ENCODE peak calls at places on chromosomes 4 and X, in ten cellular contexts. E is activated CD4-positive, alpha-beta T cell treated with anti-CD3 and anti-CD28 coated beads, Interleukin-2, amount 50 U/mL, for 24 hours; N is neural progenitor cell; D is occipital lobe; I is Caco-2; H is nephron progenitor cell; S is CD4-positive, alpha-beta memory T cell; X is ELR; U is T-helper 1 cell; P is stimulated activated CD8-positive, alpha-beta memory T cell treated with anti-CD3 and anti-CD28 coated beads, Interleukin-2, amount 100 ng/mL, for 48 hours. F is an unnamed sample.

GRCh38 chr4:108155373-108155772 is 13.4 kb downstream of the LEF1 start:
- DNase-seq in D (no peak), H (no peak), S (peak), I (no peak), E (no peak), U (no peak), N (peak), X (peak), P (no peak), F (no peak)

GRCh38 chrX:119496521-119496829 is 28.2 kb downstream of the SLC25A5 start:
- DNase-seq in H (no peak), X (no peak), E (no peak), I (no peak), U (no peak), N (no peak), P (no peak), S (no peak), D (no peak), F (no peak)

GRCh38 chr4:87209182-87209581 is 11.2 kb downstream of the KLHL8 start:
- DNase-seq in P (no peak), D (no peak), X (no peak), S (no peak), N (no peak), I (no peak), E (no peak), U (no peak), H (no peak), F (no peak)

GRCh38 chrX:19602866-19603620 is 87.7 kb upstream of the MAP3K15 start:
- DNase-seq in P (no peak), D (no peak), S (no peak), N (no peak), I (no peak), H (no peak), X (peak), U (no peak), E (no peak), F (no peak)

GRCh38 chr4:149709640-149710039 is 106.0 kb downstream of the IQCM start:
- DNase-seq in X (peak), P (no peak), N (no peak), S (no peak), U (no peak), E (no peak), I (no peak), D (no peak), H (no peak), F (no peak)

GRCh38 chr4:161188578-161188977 is 975.2 kb downstream of the FSTL5 start:
- DNase-seq in I (no peak), H (no peak), E (no peak), P (no peak), S (no peak), U (no peak), N (no peak), X (no peak), D (no peak), F (no peak)

GRCh38 chr4:100907465-100908454 is 389.9 kb upstream of the EMCN start:
- DNase-seq in H (no peak), U (no peak), P (no peak), E (no peak), I (no peak), D (no peak), N (no peak), X (peak), S (no peak), F (no peak)

GRCh38 chr4:5014007-5014682 is 5.1 kb downstream of the CYTL1 start:
- DNase-seq in E (no peak), U (no peak), P (no peak), H (no peak), N (no peak), I (no peak), S (no peak), X (no peak), D (no peak), F (no peak)

GRCh38 chrX:19554786-19555185 is 39.5 kb upstream of the MAP3K15 start:
- DNase-seq in U (peak), N (no peak), H (no peak), E (peak), I (no peak), X (peak), D (no peak), P (no peak), S (peak), F (no peak)

GRCh38 chr4:107863850-107864371 is 39.2 kb downstream of the SGMS2 start:
- DNase-seq in I (no peak), E (peak), D (peak), X (peak), U (no peak), S (no peak), N (no peak), P (no peak), H (no peak), F (no peak)

GRCh38 chrX:103552236-103552635 is 32.9 kb upstream of the RAB40A start:
- DNase-seq in P (no peak), H (no peak), N (no peak), E (no peak), D (no peak), U (no peak), S (no peak), X (no peak), I (no peak), F (no peak)

GRCh38 chrX:40434443-40434842 is 146.3 kb upstream of the ATP6AP2 start:
- DNase-seq in I (no peak), S (no peak), D (no peak), P (no peak), X (no peak), H (no peak), N (no peak), E (no peak), U (no peak), F (no peak)

GRCh38 chr4:103032575-103032974 is 13.1 kb upstream of the SLC9B1 start:
- DNase-seq in S (no peak), X (peak), N (peak), E (no peak), I (peak), D (no peak), P (no peak), U (peak), H (no peak), F (no peak)

GRCh38 chr4:26404597-26405323 is 83.9 kb downstream of the RBPJ start:
- DNase-seq in S (no peak), P (no peak), D (no peak), E (no peak), U (no peak), H (no peak), I (no peak), X (no peak), N (no peak), F (no peak)

GRCh38 chr4:55625835-55626234 is 10.3 kb downstream of the NMU start:
- DNase-seq in I (no peak), X (no peak), P (no peak), S (no peak), D (no peak), N (no peak), E (no peak), U (no peak), H (no peak), F (no peak)

GRCh38 chr4:1084796-1085403 is 28.5 kb downstream of the RNF212 start:
- DNase-seq in D (no peak), N (no peak), U (no peak), I (no peak), E (no peak), H (no peak), P (no peak), S (no peak), X (no peak), F (no peak)

GRCh38 chr4:89434364-89434988 is 126.9 kb upstream of the GPRIN3 start:
- DNase-seq in D (no peak), N (peak), H (no peak), E (peak), I (no peak), S (no peak), P (no peak), X (peak), U (peak), F (no peak)

GRCh38 chr4:24003926-24004325 is 114.1 kb upstream of the PPARGC1A start:
- DNase-seq in D (no peak), S (no peak), X (no peak), P (no peak), E (no peak), U (no peak), H (no peak), N (no peak), I (no peak), F (no peak)

GRCh38 chr4:2934077-2934812 is 29.0 kb downstream of the NOP14 start:
- DNase-seq in X (peak), H (peak), U (peak), E (no peak), D (no peak), S (peak), N (peak), P (no peak), I (peak), F (no peak)

GRCh38 chr4:75344915-75345314 is 169.3 kb downstream of the RCHY1 start:
- DNase-seq in E (no peak), N (no peak), H (no peak), I (no peak), D (no peak), X (peak), P (no peak), S (no peak), U (no peak), F (no peak)

GRCh38 chr4:156654410-156654809 is 317.2 kb downstream of the PDGFC start:
- DNase-seq in U (no peak), X (no peak), N (no peak), S (no peak), I (no peak), H (no peak), E (no peak), D (no peak), P (no peak), F (no peak)

GRCh38 chr4:122700178-122700725 is 32.3 kb upstream of the BBS12 start:
- DNase-seq in X (peak), U (no peak), E (no peak), D (no peak), H (no peak), S (no peak), I (no peak), N (no peak), P (no peak), F (no peak)

GRCh38 chr4:40124690-40125089 is 68.0 kb downstream of the N4BP2 start:
- DNase-seq in U (peak), P (no peak), D (no peak), S (peak), H (no peak), N (no peak), E (no peak), X (no peak), I (no peak), F (no peak)

GRCh38 chr4:80206111-80206510 is 8.8 kb downstream of the PRDM8 start:
- DNase-seq in N (no peak), I (no peak), S (no peak), P (no peak), X (no peak), U (no peak), D (no peak), H (no peak), E (no peak), F (no peak)

GRCh38 chrX:71619193-71619592 is 882 bp upstream of the CXCR3 start:
- DNase-seq in E (peak), N (no peak), H (no peak), U (peak), X (no peak), D (no peak), P (no peak), I (no peak), S (peak), F (no peak)

GRCh38 chr4:3362431-3363287 is 69.8 kb downstream of the RGS12 start:
- DNase-seq in N (no peak), E (no peak), D (no peak), I (no peak), S (no peak), X (no peak), P (no peak), U (no peak), H (no peak), F (no peak)

GRCh38 chr4:142719854-142720541 is 126.1 kb downstream of the INPP4B start:
- DNase-seq in I (no peak), U (peak), D (no peak), N (peak), P (no peak), X (peak), E (peak), S (no peak), H (no peak), F (no peak)

GRCh38 chrX:24528605-24529004 is 63.5 kb downstream of the PDK3 start:
- DNase-seq in X (no peak), H (no peak), S (no peak), N (peak), U (no peak), I (no peak), P (no peak), E (no peak), D (no peak), F (no peak)

GRCh38 chrX:41445781-41446358 is 1.3 kb upstream of the NYX start:
- DNase-seq in D (no peak), X (no peak), H (no peak), E (no peak), P (no peak), U (no peak), N (no peak), I (no peak), S (no peak), F (no peak)

GRCh38 chr4:142984871-142985585 is 138.9 kb upstream of the INPP4B start:
- DNase-seq in S (no peak), E (no peak), P (no peak), H (no peak), D (no peak), X (peak), U (no peak), I (no peak), N (peak), F (no peak)

GRCh38 chr4:89482926-89483595 is 175.5 kb upstream of the GPRIN3 start:
- DNase-seq in S (no peak), E (no peak), X (peak), N (no peak), D (no peak), I (no peak), U (no peak), P (no peak), H (no peak), F (no peak)

GRCh38 chr4:161280929-161281328 is 882.9 kb downstream of the FSTL5 start:
- DNase-seq in E (no peak), N (no peak), D (no peak), U (no peak), H (no peak), I (no peak), S (no peak), X (no peak), P (no peak), F (no peak)

GRCh38 chrX:31547816-31548215 is 476.0 kb upstream of the FTHL17 start:
- DNase-seq in S (no peak), P (no peak), N (no peak), D (no peak), E (no peak), X (no peak), H (no peak), U (no peak), I (no peak), F (no peak)

GRCh38 chr4:176792348-176793059 is at the start of gene VEGFC:
- DNase-seq in S (no peak), D (no peak), P (peak), E (no peak), X (peak), N (peak), H (peak), I (no peak), U (peak), F (no peak)

GRCh38 chr4:89752932-89753598 is 83.9 kb downstream of the SNCA start:
- DNase-seq in X (peak), D (peak), S (no peak), E (no peak), U (no peak), N (no peak), H (peak), P (no peak), I (peak), F (no peak)

GRCh38 chrX:104318330-104319009 is 63.7 kb upstream of the ESX1 start:
- DNase-seq in P (no peak), D (no peak), H (no peak), X (peak), E (no peak), S (no peak), U (no peak), N (peak), I (peak), F (no peak)

F was measured in NK-92 treated with Interleukin-12 subunit alpha and Interleukin-12 subunit beta, amount 100 ng/mL, for 24 hours.